ENCODE peak calls at places on chromosomes 2 and 18, in eight cellular contexts. L is brain microvascular endothelial cell, W is Peyer's patch, X is keratinocyte, Q is bronchial epithelial cell, J is fibroblast of pulmonary artery, U is fibroblast of mammary gland, C is sigmoid colon. G is an unnamed sample.
A peak's percentile ranks its signal among the peaks of the same experiment; 100 is the strongest.

GRCh38 chr2:201546576-201546975 is 95.0 kb downstream of the STRADB start:
- DNase-seq in L (peak; percentile 36), W (no peak), X (no peak), Q (no peak), J (peak; percentile 64), U (peak; percentile 63), C (no peak), G (no peak)

GRCh38 chr2:106232633-106233032 is 38.5 kb upstream of the UXS1 start:
- DNase-seq in L (no peak), W (no peak), X (no peak), Q (no peak), J (no peak), U (no peak), C (no peak), G (no peak)

GRCh38 chr2:237650455-237650850 is 23.1 kb downstream of the LRRFIP1 start:
- DNase-seq in L (no peak), W (peak; percentile 37), X (no peak), Q (no peak), J (no peak), U (no peak), C (no peak), G (no peak)

GRCh38 chr2:241796209-241796608 is 12.8 kb upstream of the NEU4 start:
- DNase-seq in L (no peak), W (no peak), X (no peak), Q (no peak), J (no peak), U (no peak), C (no peak), G (no peak)

GRCh38 chr2:207928079-207928478 is 97.2 kb downstream of the PLEKHM3 start:
- DNase-seq in L (no peak), W (no peak), X (no peak), Q (no peak), J (no peak), U (no peak), C (no peak), G (no peak)

GRCh38 chr2:240234503-240234951 is 94.1 kb upstream of the OTOS start:
- DNase-seq in L (no peak), W (peak; percentile 36), X (no peak), Q (no peak), J (no peak), U (peak; percentile 47), C (no peak), G (peak; percentile 12)

GRCh38 chr2:21676676-21677075 is 552.9 kb downstream of the TDRD15 start:
- DNase-seq in L (no peak), W (no peak), X (no peak), Q (peak; percentile 55), J (no peak), U (peak; percentile 2), C (no peak), G (no peak)

GRCh38 chr18:78992041-78992735 is 12.6 kb downstream of the SALL3 start:
- DNase-seq in L (no peak), W (no peak), X (no peak), Q (no peak), J (no peak), U (no peak), C (no peak), G (no peak)

GRCh38 chr2:25170888-25171287 is 2.5 kb upstream of the POMC start:
- DNase-seq in L (no peak), W (no peak), X (no peak), Q (no peak), J (no peak), U (no peak), C (no peak), G (no peak)

GRCh38 chr2:120559401-120559800 is 176.3 kb upstream of the GLI2 start:
- DNase-seq in L (peak; percentile 97), W (no peak), X (no peak), Q (peak; percentile 75), J (peak; percentile 90), U (peak; percentile 95), C (no peak), G (no peak)

GRCh38 chr2:127516031-127516430 is 10.3 kb downstream of the IWS1 start:
- DNase-seq in L (peak; percentile 16), W (no peak), X (no peak), Q (no peak), J (peak; percentile 87), U (peak; percentile 98), C (peak; percentile 92), G (peak; percentile 91)

GRCh38 chr18:69402219-69402989 is 1.7 kb downstream of the DOK6 start:
- DNase-seq in L (no peak), W (no peak), X (no peak), Q (no peak), J (no peak), U (no peak), C (peak; percentile 51), G (no peak)

GRCh38 chr2:237591021-237591370 is 462 bp upstream of the RAB17 start:
- DNase-seq in L (no peak), W (peak; percentile 81), X (no peak), Q (peak; percentile 28), J (no peak), U (no peak), C (no peak), G (no peak)

GRCh38 chr2:144414324-144414845 is 105.5 kb downstream of the ZEB2 start:
- DNase-seq in L (peak; percentile 60), W (no peak), X (peak; percentile 5), Q (peak; percentile 92), J (peak; percentile 94), U (peak; percentile 99), C (peak; percentile 73), G (peak; percentile 42)

GRCh38 chr18:79753391-79753851 is 44.3 kb upstream of the KCNG2 start:
- DNase-seq in L (no peak), W (peak; percentile 44), X (no peak), Q (no peak), J (no peak), U (no peak), C (peak; percentile 55), G (peak; percentile 6)

DNA sequence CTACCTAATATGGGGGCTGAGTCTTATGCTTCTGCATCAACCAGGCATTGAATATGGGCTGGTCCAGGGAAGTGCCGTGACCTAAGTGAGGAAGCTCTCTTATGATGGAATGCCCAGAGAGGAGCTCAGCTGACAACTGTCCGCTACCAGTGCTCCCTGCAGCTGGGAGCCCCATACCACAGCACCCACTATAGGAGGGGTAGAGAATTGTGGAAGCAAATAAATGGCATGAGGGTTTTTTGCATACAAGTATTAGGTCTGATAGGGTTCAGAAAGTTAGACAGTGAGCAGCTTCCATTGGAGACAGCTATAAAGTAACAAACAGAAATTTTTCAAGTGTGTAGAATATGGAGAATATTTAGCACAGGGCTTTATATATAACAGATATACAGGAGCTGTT is 4.6 kb downstream of the TIMM21 start:
- DNase-seq in L (no peak), W (no peak), X (no peak), Q (no peak), J (no peak), U (no peak), C (no peak), G (no peak)
- TF ChIP-seq CTCF in L (peak; percentile 51), W (no peak), X (peak; percentile 64), Q (no peak), J (no peak), U (no peak), C (no peak), G (no peak)

GRCh38 chr2:238684362-238685326 is 163.2 kb upstream of the TWIST2 start:
- DNase-seq in L (peak; percentile 95), W (no peak), X (peak; percentile 85), Q (peak; percentile 99), J (peak; percentile 100), U (peak; percentile 100), C (peak; percentile 90), G (peak; percentile 87)

GRCh38 chr2:238685713-238686112 is 162.2 kb upstream of the TWIST2 start:
- DNase-seq in L (no peak), W (no peak), X (no peak), Q (no peak), J (no peak), U (peak; percentile 37), C (no peak), G (no peak)

GRCh38 chr2:238686223-238686622 is 161.7 kb upstream of the TWIST2 start:
- DNase-seq in L (no peak), W (no peak), X (no peak), Q (no peak), J (no peak), U (no peak), C (no peak), G (no peak)

GRCh38 chr2:238682536-238682935 is 165.3 kb upstream of the TWIST2 start:
- DNase-seq in L (no peak), W (no peak), X (no peak), Q (no peak), J (no peak), U (no peak), C (no peak), G (no peak)

GRCh38 chr2:238685327-238685709 is 162.6 kb upstream of the TWIST2 start:
- DNase-seq in L (no peak), W (no peak), X (no peak), Q (no peak), J (no peak), U (no peak), C (no peak), G (no peak)
- H3K4me3 ChIP-seq in L (no peak overlapping the region), W (no peak overlapping the region), X (no peak overlapping the region), Q (no peak overlapping the region), J (no peak overlapping the region), U (no peak overlapping the region), C (no peak overlapping the region), G (no peak overlapping the region)

GRCh38 chr2:236563953-236564352 is 5.7 kb upstream of the ACKR3 start:
- DNase-seq in L (no peak), W (no peak), X (no peak), Q (no peak), J (no peak), U (no peak), C (no peak), G (no peak)

GRCh38 chr2:236558999-236559978 is 10.3 kb upstream of the ACKR3 start:
- DNase-seq in L (no peak), W (no peak), X (no peak), Q (no peak), J (no peak), U (no peak), C (no peak), G (no peak)

GRCh38 chr2:236561874-236562273 is 7.8 kb upstream of the ACKR3 start:
- DNase-seq in L (no peak), W (no peak), X (no peak), Q (no peak), J (no peak), U (no peak), C (no peak), G (no peak)

GRCh38 chr2:236565225-236565624 is 4.4 kb upstream of the ACKR3 start:
- DNase-seq in L (no peak), W (no peak), X (no peak), Q (no peak), J (no peak), U (no peak), C (no peak), G (no peak)

GRCh38 chr2:236562434-236562833 is 7.2 kb upstream of the ACKR3 start:
- DNase-seq in L (no peak), W (no peak), X (peak; percentile 7), Q (peak; percentile 17), J (peak; percentile 14), U (peak; percentile 33), C (no peak), G (no peak)
- TF ChIP-seq CTCF in L (peak; percentile 68), W (peak; percentile 5), X (peak; percentile 63), Q (peak; percentile 26), J (peak; percentile 40), U (peak; percentile 60), C (peak; percentile 32), G (peak; percentile 62)

DNA sequence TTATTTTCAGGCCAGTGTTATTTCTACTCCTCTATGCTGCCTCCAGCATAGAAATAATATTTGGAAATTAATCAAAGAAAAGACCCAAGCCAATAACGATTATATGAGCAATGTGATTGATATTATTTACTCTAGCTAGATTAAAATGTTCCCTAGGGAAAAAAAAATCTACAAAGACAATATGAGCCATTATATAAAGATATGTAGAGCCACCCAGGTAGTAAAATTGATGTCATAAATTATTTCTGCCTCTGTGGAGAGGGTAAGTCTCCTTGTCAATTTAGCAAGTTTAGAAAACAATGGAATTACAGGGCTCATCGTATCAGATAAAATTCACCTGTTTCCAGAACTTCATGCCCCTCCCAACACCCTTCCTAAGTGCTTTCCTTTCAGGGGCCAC is 202.9 kb downstream of the RDH14 start:
- DNase-seq in L (no peak), W (no peak), X (no peak), Q (no peak), J (no peak), U (no peak), C (no peak), G (no peak)
- H3K4me3 ChIP-seq in L (no peak overlapping the region), W (no peak overlapping the region), X (no peak overlapping the region), Q (no peak overlapping the region), J (no peak overlapping the region), U (no peak overlapping the region), C (no peak overlapping the region), G (no peak overlapping the region)